ENCODE peak calls at places on chromosomes 5 and 9, in five cellular contexts. O is A549, Z is HCT116, J is HepG2, G is K562. N is an unnamed sample.

GRCh38 chr5:158589939-158590338 is 509.8 kb downstream of the EBF1 start:
- DNase-seq in O (no peak), G (no peak), Z (no peak), J (no peak), N (no peak)

GRCh38 chr5:174082286-174082685 is 36.8 kb downstream of the NSG2 start:
- DNase-seq in Z (no peak), O (no peak), J (no peak), G (no peak), N (no peak)

GRCh38 chr5:68424799-68425537 is 209.4 kb downstream of the PIK3R1 start:
- DNase-seq in J (no peak), O (no peak), G (no peak), Z (peak; percentile 13), N (peak; percentile 49)

GRCh38 chr5:10762178-10762775 is 1.2 kb upstream of the DAP start:
- DNase-seq in J (no peak), G (no peak), O (no peak), Z (no peak), N (no peak)

GRCh38 chr5:40687316-40687715 is 7.6 kb downstream of the PTGER4 start:
- DNase-seq in G (no peak), Z (no peak), J (no peak), O (no peak), N (no peak)

GRCh38 chr9:120388000-120388855 is 191.7 kb downstream of the CDK5RAP2 start:
- DNase-seq in Z (no peak), G (no peak), O (no peak), J (no peak), N (no peak)

GRCh38 chr5:137754961-137755762 is 999 bp upstream of the HNRNPA0 start:
- DNase-seq in Z (no peak), O (no peak), G (no peak), J (no peak), N (no peak)

GRCh38 chr5:170782438-170782837 is 1.1 kb upstream of the GABRP start:
- DNase-seq in G (no peak), Z (no peak), J (no peak), O (no peak), N (no peak)

GRCh38 chr9:34486572-34486971 is 28.0 kb downstream of the DNAI1 start:
- DNase-seq in O (no peak), J (no peak), G (no peak), Z (no peak), N (no peak)

GRCh38 chr5:150034677-150035076 is 34.1 kb downstream of the HMGXB3 start:
- DNase-seq in O (no peak), J (no peak), Z (no peak), G (no peak), N (peak; percentile 90)

GRCh38 chr9:75071530-75072122 is 16.3 kb downstream of the NMRK1 start:
- DNase-seq in G (peak; percentile 34), J (no peak), Z (peak; percentile 44), O (no peak), N (no peak)

GRCh38 chr5:13477118-13477737 is 467.3 kb downstream of the DNAH5 start:
- DNase-seq in Z (no peak), G (no peak), O (no peak), J (no peak), N (peak; percentile 89)

GRCh38 chr5:59123595-59124561 is 541.0 kb downstream of the RAB3C start:
- DNase-seq in G (no peak), J (no peak), Z (no peak), O (peak; percentile 60), N (peak; percentile 41)

GRCh38 chr9:74643303-74643933 is 146.3 kb downstream of the RORB start:
- DNase-seq in G (no peak), J (no peak), Z (no peak), O (no peak), N (no peak)

GRCh38 chr5:96247097-96247675 is 185.9 kb downstream of the PCSK1 start:
- DNase-seq in O (no peak), Z (no peak), G (no peak), J (no peak), N (peak; percentile 78)

GRCh38 chr5:100644776-100645175 is 109.6 kb downstream of the FAM174A start:
- DNase-seq in Z (no peak), G (no peak), O (no peak), J (no peak), N (no peak)

GRCh38 chr9:98317134-98317857 is 61.8 kb upstream of the TBC1D2 start:
- DNase-seq in O (no peak), G (no peak), Z (no peak), J (no peak), N (peak; percentile 86)

GRCh38 chr5:16773990-16774389 is 157.2 kb upstream of the RETREG1 start:
- DNase-seq in G (no peak), O (peak; percentile 47), J (no peak), Z (no peak), N (peak; percentile 31)

DNA sequence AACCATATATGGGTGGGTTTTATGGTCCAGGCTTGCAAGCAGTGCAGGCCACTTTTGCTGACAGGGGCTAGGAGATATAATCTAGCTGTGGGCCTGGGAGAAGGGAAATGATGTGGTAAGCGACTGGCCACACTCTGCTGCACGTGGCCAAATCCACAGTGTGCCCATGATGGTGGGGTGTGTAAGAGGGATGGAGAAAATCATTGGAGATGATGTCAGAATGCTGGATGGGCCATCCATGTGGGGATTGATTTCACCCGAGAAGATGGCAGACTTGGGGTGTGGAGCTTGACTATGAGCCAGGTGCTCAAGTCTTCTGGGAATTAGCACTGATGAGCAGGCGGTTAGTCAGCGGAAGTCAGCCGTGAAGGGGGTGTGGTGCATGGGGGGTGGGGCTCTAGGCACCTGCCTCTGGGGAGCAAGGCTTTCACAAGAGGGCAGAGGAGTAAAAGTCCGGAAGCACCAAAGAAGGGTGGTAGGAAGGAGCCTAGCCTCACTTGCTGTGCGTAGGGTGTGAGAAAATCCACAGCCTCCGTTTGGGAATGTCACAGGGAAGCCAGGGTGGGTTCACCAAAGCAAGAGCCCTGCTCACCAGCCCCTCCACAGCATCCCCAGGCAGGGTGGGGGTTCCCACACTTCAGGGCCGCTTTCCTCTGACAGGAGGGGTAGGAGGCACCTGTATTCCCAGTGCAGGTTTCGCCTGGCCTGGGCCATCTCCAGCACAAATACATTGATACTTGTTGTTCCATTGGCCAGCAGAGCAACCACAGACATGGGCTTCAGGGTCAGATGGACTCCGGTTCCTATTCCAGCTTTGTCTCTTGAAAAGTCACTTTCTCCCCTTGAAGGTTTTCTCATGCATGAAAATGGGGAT is 44.5 kb upstream of the ANGPTL2 start:
- DNase-seq in J (no peak), G (peak; percentile 64), O (no peak), Z (peak; percentile 47), N (peak; percentile 36)
- TF ChIP-seq RAD21 in J (no peak), G (no peak), O (no peak), Z (no peak), N (no peak)

DNA sequence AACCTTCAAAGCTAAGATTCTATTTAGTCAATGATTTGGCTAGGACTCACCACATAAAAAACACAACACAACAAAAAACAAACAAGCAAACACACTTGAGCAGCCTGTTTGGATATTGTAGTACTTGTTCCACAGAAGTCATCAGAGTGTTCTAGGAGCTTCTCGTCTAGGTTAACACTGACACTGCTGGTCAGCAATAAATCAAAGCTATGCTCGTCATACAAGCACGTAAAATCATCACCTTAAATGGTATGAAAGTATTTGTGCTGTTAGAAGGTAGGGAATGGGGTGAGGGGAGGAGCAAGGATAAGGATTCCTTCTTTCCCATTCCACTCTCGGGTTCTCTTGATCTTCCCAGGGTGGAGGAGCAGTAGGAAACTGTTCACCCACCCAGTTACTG is 88.0 kb downstream of the ARL15 start:
- DNase-seq in J (no peak), Z (no peak), G (no peak), O (peak; percentile 4), N (no peak)
- TF ChIP-seq RAD21 in J (no peak), Z (no peak), G (no peak), O (no peak), N (no peak)

DNA sequence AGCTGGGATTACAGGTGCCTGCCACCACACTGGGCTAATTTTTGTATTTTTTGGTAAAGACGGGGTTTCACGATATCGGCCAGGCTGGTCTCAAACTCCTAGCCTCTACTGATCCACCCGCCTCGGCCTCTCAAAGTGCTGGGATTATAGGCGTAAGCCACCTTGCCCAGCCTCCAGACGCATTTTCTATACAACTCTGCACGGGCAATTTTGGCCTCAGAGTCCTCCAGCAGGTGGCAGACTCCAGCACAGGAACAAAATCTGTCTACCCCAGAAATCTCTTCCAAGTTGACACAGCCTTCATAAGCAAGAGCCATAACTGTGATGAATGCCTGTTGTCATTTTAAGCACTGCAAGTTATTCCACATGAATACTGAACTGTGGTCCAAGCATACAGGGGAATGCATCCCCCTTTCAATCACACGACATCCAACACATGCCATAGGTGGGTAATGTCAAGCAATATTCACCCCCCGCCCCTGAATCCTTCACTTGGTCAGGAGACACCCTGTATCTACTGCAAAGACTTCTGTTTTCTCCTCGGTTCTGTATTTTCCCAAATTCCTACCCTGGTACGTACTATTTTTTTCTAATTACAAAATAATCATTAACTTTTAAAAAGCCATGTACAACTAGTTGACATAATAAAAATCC is 50.8 kb downstream of the ALDH7A1 start:
- DNase-seq in J (peak; percentile 58), O (peak; percentile 58), G (peak; percentile 55), Z (peak; percentile 19), N (peak; percentile 44)
- TF ChIP-seq RAD21 in J (peak; percentile 57), O (peak; percentile 49), G (peak; percentile 72), Z (peak; percentile 56), N (peak; percentile 36)

DNA sequence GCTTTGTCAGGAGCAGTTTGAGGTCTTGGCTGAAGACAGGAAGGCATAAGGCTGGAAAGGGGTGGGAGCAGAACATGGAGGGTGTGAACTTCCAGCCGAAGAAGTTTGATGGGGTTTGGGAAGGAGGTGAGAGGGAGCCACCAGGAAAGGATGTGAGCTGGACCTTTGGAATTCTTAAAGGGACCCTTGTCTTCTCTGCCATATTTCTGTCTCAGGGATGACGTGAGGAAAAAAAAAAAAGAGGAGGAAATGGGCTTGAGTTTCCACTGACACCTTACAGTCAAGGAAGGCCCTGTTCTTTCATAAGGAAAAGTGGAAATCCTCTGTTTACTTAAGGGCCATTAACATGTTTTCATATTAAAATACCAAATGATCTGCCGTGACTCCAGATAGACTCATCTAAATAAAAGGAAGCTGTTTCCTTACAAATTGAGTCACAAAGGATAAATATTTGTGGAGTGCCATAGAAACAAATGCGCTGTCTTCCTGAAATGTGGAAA is 132.1 kb downstream of the PALM2AKAP2 start:
- DNase-seq in J (no peak), Z (no peak), G (no peak), O (peak; percentile 35), N (peak; percentile 93)
- TF ChIP-seq RAD21 in J (no peak), Z (no peak), G (no peak), O (no peak), N (no peak)

GRCh38 chr9:21813575-21814473 is 11.4 kb downstream of the MTAP start:
- DNase-seq in J (peak; percentile 79), Z (peak; percentile 69), G (no peak), O (peak; percentile 85), N (peak; percentile 86)
- TF ChIP-seq RAD21 in J (peak; percentile 58), Z (peak; percentile 90), G (no peak), O (peak; percentile 93), N (peak; percentile 99)

DNA sequence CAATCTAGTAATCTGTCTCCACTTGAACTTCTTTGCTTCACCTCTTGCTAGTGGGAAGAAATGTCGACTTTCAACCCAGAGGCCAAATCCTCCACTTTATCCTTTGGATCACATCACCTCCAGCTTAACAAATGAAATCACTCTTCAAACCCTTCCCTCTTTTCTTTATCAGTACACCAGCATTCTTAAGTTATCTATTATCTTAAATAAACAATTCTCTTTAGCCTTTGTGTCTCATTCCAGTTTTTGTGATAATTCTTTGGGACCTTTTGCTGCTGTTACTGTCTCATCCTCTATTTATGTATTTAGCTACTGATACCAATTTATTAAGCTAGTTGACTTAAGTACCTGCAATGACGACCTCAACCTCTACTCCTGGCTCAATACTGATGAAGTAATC is 28.1 kb upstream of the FBN2 start:
- DNase-seq in G (no peak), J (no peak), Z (no peak), O (peak; percentile 16), N (no peak)
- TF ChIP-seq RAD21 in G (no peak), J (no peak), Z (no peak), O (no peak), N (no peak)

GRCh38 chr9:134908524-134909364 is 9.0 kb downstream of the FCN1 start:
- DNase-seq in J (no peak), G (peak; percentile 25), O (no peak), Z (no peak), N (no peak)
- TF ChIP-seq RAD21 in J (no peak), G (no peak), O (no peak), Z (no peak), N (no peak)

N was measured in IMR-90.